ENCODE peak calls at places on chromosomes 3 and 15, in seven cellular contexts. One of them, this sample, is unnamed.

GRCh38 chr3:99842826-99843589 is 25.3 kb downstream of the CMSS1 start:
- DNase-seq in heart right ventricle: no peak
- DNase-seq in epithelial cell of esophagus: peak
- DNase-seq in GM12864: no peak
- DNase-seq in astrocyte of the cerebellum: peak
- DNase-seq in IMR-90: peak
- DNase-seq in cardiac muscle cell: peak
- DNase-seq in this sample: no peak

GRCh38 chr3:112358311-112358780 is 25.4 kb downstream of the CD200 start:
- DNase-seq in heart right ventricle: no peak
- DNase-seq in epithelial cell of esophagus: peak
- DNase-seq in GM12864: no peak
- DNase-seq in astrocyte of the cerebellum: no peak
- DNase-seq in IMR-90: peak
- DNase-seq in cardiac muscle cell: no peak
- DNase-seq in this sample: no peak

GRCh38 chr15:80743189-80743833 is 35.9 kb upstream of the CEMIP start:
- DNase-seq in heart right ventricle: no peak
- DNase-seq in epithelial cell of esophagus: peak
- DNase-seq in GM12864: no peak
- DNase-seq in astrocyte of the cerebellum: no peak
- DNase-seq in IMR-90: peak
- DNase-seq in cardiac muscle cell: no peak
- DNase-seq in this sample: no peak

GRCh38 chr3:98778383-98778782 is 15.2 kb downstream of the ST3GAL6 start:
- DNase-seq in heart right ventricle: no peak
- DNase-seq in epithelial cell of esophagus: peak
- DNase-seq in GM12864: no peak
- DNase-seq in astrocyte of the cerebellum: no peak
- DNase-seq in IMR-90: peak
- DNase-seq in cardiac muscle cell: no peak
- DNase-seq in this sample: no peak

GRCh38 chr3:10560060-10560861 is 54.9 kb upstream of the ATP2B2 start:
- DNase-seq in heart right ventricle: no peak
- DNase-seq in epithelial cell of esophagus: no peak
- DNase-seq in GM12864: no peak
- DNase-seq in astrocyte of the cerebellum: no peak
- DNase-seq in IMR-90: no peak
- DNase-seq in cardiac muscle cell: no peak
- DNase-seq in this sample: no peak

GRCh38 chr3:8964436-8965370 is 1.4 kb upstream of the RAD18 start:
- DNase-seq in heart right ventricle: no peak
- DNase-seq in epithelial cell of esophagus: peak
- DNase-seq in GM12864: no peak
- DNase-seq in astrocyte of the cerebellum: peak
- DNase-seq in IMR-90: peak
- DNase-seq in cardiac muscle cell: peak
- DNase-seq in this sample: peak

GRCh38 chr3:143720381-143720780 is 127.9 kb downstream of the SLC9A9 start:
- DNase-seq in heart right ventricle: no peak
- DNase-seq in epithelial cell of esophagus: no peak
- DNase-seq in GM12864: no peak
- DNase-seq in astrocyte of the cerebellum: no peak
- DNase-seq in IMR-90: no peak
- DNase-seq in cardiac muscle cell: no peak
- DNase-seq in this sample: no peak

GRCh38 chr3:24299236-24299635 is 195.4 kb downstream of the THRB start:
- DNase-seq in heart right ventricle: no peak
- DNase-seq in epithelial cell of esophagus: peak
- DNase-seq in GM12864: no peak
- DNase-seq in astrocyte of the cerebellum: no peak
- DNase-seq in IMR-90: no peak
- DNase-seq in cardiac muscle cell: peak
- DNase-seq in this sample: no peak

GRCh38 chr3:88003115-88003755 is 55.6 kb downstream of the CGGBP1 start:
- DNase-seq in heart right ventricle: no peak
- DNase-seq in epithelial cell of esophagus: peak
- DNase-seq in GM12864: no peak
- DNase-seq in astrocyte of the cerebellum: peak
- DNase-seq in IMR-90: peak
- DNase-seq in cardiac muscle cell: peak
- DNase-seq in this sample: no peak

GRCh38 chr3:179898024-179898423 is 138.7 kb downstream of the PEX5L start:
- DNase-seq in heart right ventricle: no peak
- DNase-seq in epithelial cell of esophagus: peak
- DNase-seq in GM12864: peak
- DNase-seq in astrocyte of the cerebellum: no peak
- DNase-seq in IMR-90: peak
- DNase-seq in cardiac muscle cell: peak
- DNase-seq in this sample: no peak

GRCh38 chr3:63538912-63539311 is 113.6 kb upstream of the SNTN start:
- DNase-seq in heart right ventricle: no peak
- DNase-seq in epithelial cell of esophagus: no peak
- DNase-seq in GM12864: no peak
- DNase-seq in astrocyte of the cerebellum: no peak
- DNase-seq in IMR-90: no peak
- DNase-seq in cardiac muscle cell: no peak
- DNase-seq in this sample: no peak

GRCh38 chr3:63656791-63657190 is 4.3 kb downstream of the SNTN start:
- DNase-seq in heart right ventricle: no peak
- DNase-seq in epithelial cell of esophagus: peak
- DNase-seq in GM12864: no peak
- DNase-seq in astrocyte of the cerebellum: peak
- DNase-seq in IMR-90: peak
- DNase-seq in cardiac muscle cell: no peak
- DNase-seq in this sample: peak

GRCh38 chr15:32716216-32716959 is 1.4 kb upstream of the GREM1 start:
- DNase-seq in heart right ventricle: no peak
- DNase-seq in epithelial cell of esophagus: no peak
- DNase-seq in GM12864: no peak
- DNase-seq in astrocyte of the cerebellum: no peak
- DNase-seq in IMR-90: no peak
- DNase-seq in cardiac muscle cell: no peak
- DNase-seq in this sample: no peak

GRCh38 chr3:41434781-41435180 is 235.5 kb downstream of the CTNNB1 start:
- DNase-seq in heart right ventricle: no peak
- DNase-seq in epithelial cell of esophagus: no peak
- DNase-seq in GM12864: no peak
- DNase-seq in astrocyte of the cerebellum: peak
- DNase-seq in IMR-90: no peak
- DNase-seq in cardiac muscle cell: peak
- DNase-seq in this sample: no peak

GRCh38 chr15:60649845-60650548 is 171.1 kb upstream of the ICE2 start:
- DNase-seq in heart right ventricle: no peak
- DNase-seq in epithelial cell of esophagus: no peak
- DNase-seq in GM12864: peak
- DNase-seq in astrocyte of the cerebellum: no peak
- DNase-seq in IMR-90: peak
- DNase-seq in cardiac muscle cell: no peak
- DNase-seq in this sample: no peak

GRCh38 chr3:66153961-66154923 is 66.6 kb upstream of the SLC25A26 start:
- DNase-seq in heart right ventricle: peak
- DNase-seq in epithelial cell of esophagus: no peak
- DNase-seq in GM12864: no peak
- DNase-seq in astrocyte of the cerebellum: no peak
- DNase-seq in IMR-90: peak
- DNase-seq in cardiac muscle cell: peak
- DNase-seq in this sample: no peak
- H3K4me3 ChIP-seq in heart right ventricle: peak
- H3K4me3 ChIP-seq in epithelial cell of esophagus: no peak
- H3K4me3 ChIP-seq in GM12864: no peak
- H3K4me3 ChIP-seq in astrocyte of the cerebellum: no peak
- H3K4me3 ChIP-seq in IMR-90: peak
- H3K4me3 ChIP-seq in cardiac muscle cell: no peak
- H3K4me3 ChIP-seq in this sample: peak

GRCh38 chr15:50358805-50359204 is 3.8 kb upstream of the GABPB1 start:
- DNase-seq in heart right ventricle: no peak
- DNase-seq in epithelial cell of esophagus: peak
- DNase-seq in GM12864: no peak
- DNase-seq in astrocyte of the cerebellum: no peak
- DNase-seq in IMR-90: peak
- DNase-seq in cardiac muscle cell: peak
- DNase-seq in this sample: no peak
- TF ChIP-seq CTCF in heart right ventricle: no peak
- TF ChIP-seq CTCF in epithelial cell of esophagus: peak
- TF ChIP-seq CTCF in GM12864: peak
- TF ChIP-seq CTCF in astrocyte of the cerebellum: peak
- TF ChIP-seq CTCF in IMR-90: peak
- TF ChIP-seq CTCF in cardiac muscle cell: peak
- TF ChIP-seq CTCF in this sample: peak

GRCh38 chr3:16176391-16177030 is 2.0 kb downstream of the GALNT15 start:
- DNase-seq in heart right ventricle: no peak
- DNase-seq in epithelial cell of esophagus: no peak
- DNase-seq in GM12864: no peak
- DNase-seq in astrocyte of the cerebellum: no peak
- DNase-seq in IMR-90: peak
- DNase-seq in cardiac muscle cell: peak
- DNase-seq in this sample: no peak

GRCh38 chr3:16174389-16174788 is at the start of gene GALNT15:
- DNase-seq in heart right ventricle: peak
- DNase-seq in epithelial cell of esophagus: peak
- DNase-seq in GM12864: no peak
- DNase-seq in astrocyte of the cerebellum: peak
- DNase-seq in IMR-90: peak
- DNase-seq in cardiac muscle cell: peak
- DNase-seq in this sample: peak

GRCh38 chr3:16177962-16178627 is 3.6 kb downstream of the GALNT15 start:
- DNase-seq in heart right ventricle: peak
- DNase-seq in epithelial cell of esophagus: peak
- DNase-seq in GM12864: no peak
- DNase-seq in astrocyte of the cerebellum: peak
- DNase-seq in IMR-90: peak
- DNase-seq in cardiac muscle cell: peak
- DNase-seq in this sample: no peak

GRCh38 chr3:16173696-16174355 is 654 bp upstream of the GALNT15 start:
- DNase-seq in heart right ventricle: no peak
- DNase-seq in epithelial cell of esophagus: no peak
- DNase-seq in GM12864: no peak
- DNase-seq in astrocyte of the cerebellum: no peak
- DNase-seq in IMR-90: peak
- DNase-seq in cardiac muscle cell: no peak
- DNase-seq in this sample: no peak

DNA sequence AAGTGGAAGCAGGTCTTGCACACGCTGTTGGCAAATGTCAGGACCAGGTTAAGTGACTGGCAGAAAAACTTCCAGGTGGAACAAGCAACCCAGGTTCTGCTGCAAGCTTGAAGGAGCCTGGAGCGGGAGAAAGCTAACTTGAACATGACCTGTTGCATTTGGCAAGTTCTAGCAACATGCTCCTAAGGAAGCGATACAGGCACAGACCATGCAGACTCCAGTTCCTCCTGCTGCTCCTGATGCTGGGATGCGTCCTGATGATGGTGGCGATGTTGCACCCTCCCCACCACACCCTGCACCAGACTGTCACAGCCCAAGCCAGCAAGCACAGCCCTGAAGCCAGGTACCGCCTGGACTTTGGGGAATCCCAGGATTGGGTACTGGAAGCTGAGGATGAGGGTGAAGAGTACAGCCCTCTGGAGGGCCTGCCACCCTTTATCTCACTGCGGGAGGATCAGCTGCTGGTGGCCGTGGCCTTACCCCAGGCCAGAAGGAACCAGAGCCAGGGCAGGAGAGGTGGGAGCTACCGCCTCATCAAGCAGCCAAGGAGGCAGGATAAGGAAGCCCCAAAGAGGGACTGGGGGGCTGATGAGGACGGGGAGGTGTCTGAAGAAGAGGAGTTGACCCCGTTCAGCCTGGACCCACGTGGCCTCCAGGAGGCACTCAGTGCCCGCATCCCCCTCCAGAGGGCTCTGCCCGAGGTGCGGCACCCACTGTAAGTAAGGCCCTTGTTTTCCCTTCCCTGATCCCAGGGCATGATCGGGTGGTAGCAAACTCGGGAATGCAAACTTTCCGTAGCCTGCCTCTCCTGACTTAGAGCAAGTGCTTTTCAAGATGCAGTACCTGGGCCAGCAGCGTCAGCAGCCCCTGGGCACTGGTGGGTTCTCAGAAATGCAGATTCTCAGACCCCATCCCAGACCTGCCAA is 759 bp downstream of the GALNT15 start:
- DNase-seq in heart right ventricle: no peak
- DNase-seq in epithelial cell of esophagus: no peak
- DNase-seq in GM12864: no peak
- DNase-seq in astrocyte of the cerebellum: no peak
- DNase-seq in IMR-90: no peak
- DNase-seq in cardiac muscle cell: peak
- DNase-seq in this sample: no peak
- H3K4me3 ChIP-seq in heart right ventricle: peak
- H3K4me3 ChIP-seq in epithelial cell of esophagus: no peak
- H3K4me3 ChIP-seq in GM12864: no peak
- H3K4me3 ChIP-seq in astrocyte of the cerebellum: peak
- H3K4me3 ChIP-seq in IMR-90: peak
- H3K4me3 ChIP-seq in cardiac muscle cell: no peak
- H3K4me3 ChIP-seq in this sample: peak

DNA sequence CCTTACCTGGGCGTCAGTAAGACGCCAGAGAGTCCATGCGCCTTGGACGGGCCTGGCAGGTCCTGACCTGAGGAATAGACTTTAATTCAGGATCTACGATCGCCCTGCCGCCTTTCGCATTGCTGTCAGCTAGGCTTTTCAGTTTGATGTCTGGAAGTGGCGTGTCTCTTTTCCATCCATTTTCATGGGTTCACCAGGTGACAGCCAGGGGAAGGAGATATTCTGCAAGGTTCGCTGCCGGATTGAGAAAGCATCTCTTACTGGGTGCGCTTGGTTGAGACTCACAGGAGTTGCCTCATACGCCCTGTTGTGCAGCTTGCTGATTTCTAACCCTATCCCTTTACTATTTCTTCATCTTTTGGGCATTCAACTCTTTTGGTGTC is 7.4 kb downstream of the EPHA3 start:
- DNase-seq in heart right ventricle: no peak
- DNase-seq in epithelial cell of esophagus: no peak
- DNase-seq in GM12864: no peak
- DNase-seq in astrocyte of the cerebellum: no peak
- DNase-seq in IMR-90: no peak
- DNase-seq in cardiac muscle cell: no peak
- DNase-seq in this sample: no peak
- TF ChIP-seq CTCF in heart right ventricle: no peak
- TF ChIP-seq CTCF in epithelial cell of esophagus: no peak
- TF ChIP-seq CTCF in GM12864: no peak
- TF ChIP-seq CTCF in astrocyte of the cerebellum: no peak
- TF ChIP-seq CTCF in IMR-90: no peak
- TF ChIP-seq CTCF in cardiac muscle cell: no peak
- TF ChIP-seq CTCF in this sample: no peak

DNA sequence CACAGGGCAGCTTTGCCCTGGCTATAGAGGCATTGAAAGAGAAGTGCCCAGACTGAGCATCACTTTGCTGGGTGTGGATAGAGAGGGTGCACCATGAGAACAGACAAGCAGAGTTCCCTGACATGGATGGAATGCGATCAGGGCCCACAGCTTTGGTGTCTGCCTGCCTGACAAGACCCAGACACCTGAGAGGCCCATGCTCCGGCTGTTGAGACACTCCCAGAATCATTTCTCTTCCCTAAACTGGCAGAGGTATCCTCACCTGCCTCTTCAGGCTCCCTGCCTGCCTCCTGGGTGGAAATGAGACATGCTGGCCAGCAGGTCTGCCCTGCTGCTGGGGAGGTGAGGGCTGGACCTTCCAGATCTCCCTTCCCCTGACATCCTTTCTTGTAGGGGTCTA is 10.4 kb upstream of the CHST14 start:
- DNase-seq in heart right ventricle: no peak
- DNase-seq in epithelial cell of esophagus: no peak
- DNase-seq in GM12864: no peak
- DNase-seq in astrocyte of the cerebellum: no peak
- DNase-seq in IMR-90: no peak
- DNase-seq in cardiac muscle cell: no peak
- DNase-seq in this sample: no peak
- H3K4me3 ChIP-seq in heart right ventricle: no peak
- H3K4me3 ChIP-seq in epithelial cell of esophagus: no peak
- H3K4me3 ChIP-seq in GM12864: no peak
- H3K4me3 ChIP-seq in astrocyte of the cerebellum: no peak
- H3K4me3 ChIP-seq in IMR-90: no peak
- H3K4me3 ChIP-seq in cardiac muscle cell: no peak
- H3K4me3 ChIP-seq in this sample: no peak